ENCODE peak calls at places on chromosomes 12 and 14, in nine cellular contexts. G is type B pancreatic cell; H is Caco-2; R is activated CD8-positive, alpha-beta T cell treated with anti-CD3 and anti-CD28 coated beads for 36 hours; K is cardiac fibroblast; D is IMR-90; N is GM20000; C is H9; P is foreskin fibroblast. W is an unnamed sample.
A peak's percentile ranks its signal among the peaks of the same experiment; 100 is the strongest.

GRCh38 chr14:58805057-58805456 is 167.3 kb downstream of the DACT1 start:
- DNase-seq in H (no peak), D (peak; percentile 4), R (no peak), G (no peak), P (peak; percentile 87), N (no peak), C (no peak), K (peak; percentile 55), W (no peak)

GRCh38 chr12:78931466-78931990 is 67.0 kb downstream of the SYT1 start:
- DNase-seq in H (no peak), R (no peak), C (no peak), N (no peak), G (no peak), D (peak; percentile 7), P (no peak), K (no peak), W (no peak)

GRCh38 chr12:115404761-115405470 is 720.9 kb upstream of the TBX3 start:
- DNase-seq in P (peak; percentile 85), G (no peak), R (no peak), N (no peak), D (peak; percentile 92), C (no peak), K (peak; percentile 83), H (no peak), W (no peak)

GRCh38 chr12:122811777-122812176 is 23.5 kb upstream of the HIP1R start:
- DNase-seq in G (no peak), C (no peak), K (no peak), H (no peak), D (no peak), R (no peak), N (no peak), P (no peak), W (no peak)

GRCh38 chr12:2739832-2740641 is 54.7 kb upstream of the FKBP4 start:
- DNase-seq in R (no peak), G (no peak), N (no peak), K (peak; percentile 62), C (peak; percentile 25), P (peak; percentile 73), D (peak; percentile 34), H (peak; percentile 64), W (no peak)

GRCh38 chr12:117210266-117210918 is 20.1 kb upstream of the FBXO21 start:
- DNase-seq in C (no peak), H (no peak), D (no peak), K (no peak), R (no peak), P (no peak), N (no peak), G (no peak), W (no peak)

GRCh38 chr12:27879708-27880107 is 92.8 kb downstream of the PTHLH start:
- DNase-seq in R (no peak), G (no peak), K (no peak), H (no peak), C (no peak), P (no peak), N (no peak), D (no peak), W (no peak)

GRCh38 chr12:110776410-110776809 is 33.7 kb upstream of the PPP1CC start:
- DNase-seq in C (no peak), N (peak; percentile 78), H (no peak), R (peak; percentile 86), K (no peak), G (no peak), D (no peak), P (no peak), W (no peak)

GRCh38 chr14:61444215-61444768 is 122.9 kb downstream of the PRKCH start:
- DNase-seq in G (no peak), H (no peak), D (no peak), N (peak; percentile 65), K (no peak), R (peak; percentile 93), P (no peak), C (no peak), W (no peak)

GRCh38 chr14:104553166-104554087 is 26.1 kb upstream of the C14orf180 start:
- DNase-seq in D (no peak), C (no peak), P (no peak), N (no peak), G (no peak), R (no peak), K (no peak), H (no peak), W (peak; percentile 10)

GRCh38 chr14:58465425-58465824 is 37.9 kb downstream of the KIAA0586 start:
- DNase-seq in K (peak; percentile 8), P (peak; percentile 30), H (no peak), N (no peak), R (no peak), C (no peak), G (no peak), D (peak; percentile 70), W (no peak)

GRCh38 chr14:87615822-87616679 is 376.9 kb downstream of the GALC start:
- DNase-seq in R (peak; percentile 61), N (peak; percentile 46), C (peak; percentile 73), P (peak; percentile 70), G (peak; percentile 69), D (peak; percentile 19), K (peak; percentile 42), H (peak; percentile 69), W (peak; percentile 75)

GRCh38 chr14:97891515-97891914 is 1094.3 kb downstream of the VRK1 start:
- DNase-seq in P (no peak), H (no peak), R (no peak), D (no peak), C (no peak), N (no peak), K (no peak), G (no peak), W (no peak)

GRCh38 chr14:73633517-73634332 is 11.1 kb upstream of the DNAL1 start:
- DNase-seq in H (peak; percentile 72), R (peak; percentile 74), D (peak; percentile 69), P (peak; percentile 85), K (peak; percentile 83), C (peak; percentile 63), N (peak; percentile 84), G (no peak), W (peak; percentile 56)
- TF ChIP-seq CTCF in H (peak; percentile 86), R (peak; percentile 93), D (peak; percentile 91), P (peak; percentile 76), K (peak; percentile 81), C (peak; percentile 91), N (peak; percentile 72), G (peak; percentile 96), W (peak; percentile 84)

GRCh38 chr12:130780880-130781575 is 58.0 kb downstream of the STX2 start:
- DNase-seq in K (no peak), G (no peak), R (no peak), N (no peak), D (no peak), P (no peak), H (no peak), C (no peak), W (no peak)
- TF ChIP-seq CTCF in K (no peak), G (no peak), R (no peak), N (no peak), D (no peak), P (no peak), H (no peak), C (no peak), W (no peak)

GRCh38 chr12:91841786-91842185 is 303.9 kb downstream of the BTG1 start:
- DNase-seq in P (no peak), C (no peak), N (no peak), H (no peak), K (no peak), D (no peak), G (no peak), R (no peak), W (no peak)

GRCh38 chr12:91846466-91847055 is 299.1 kb downstream of the BTG1 start:
- DNase-seq in H (no peak), R (no peak), P (peak; percentile 15), C (no peak), N (no peak), D (peak; percentile 3), K (peak; percentile 17), G (no peak), W (no peak)

GRCh38 chr12:91845365-91845764 is 300.3 kb downstream of the BTG1 start:
- DNase-seq in C (no peak), G (no peak), H (no peak), P (no peak), R (no peak), D (no peak), N (no peak), K (no peak), W (no peak)
- TF ChIP-seq CTCF in C (no peak), G (no peak), H (no peak), P (no peak), R (no peak), D (no peak), N (no peak), K (no peak), W (no peak)

GRCh38 chr12:32024884-32025599 is 65.8 kb downstream of the RESF1 start:
- DNase-seq in K (no peak), R (no peak), D (no peak), C (no peak), G (no peak), P (no peak), H (no peak), N (no peak), W (no peak)

GRCh38 chr12:32030151-32030550 is 70.9 kb downstream of the RESF1 start:
- DNase-seq in G (no peak), C (no peak), D (no peak), N (no peak), K (no peak), P (no peak), H (no peak), R (no peak), W (no peak)

GRCh38 chr12:32021346-32021773 is 62.1 kb downstream of the RESF1 start:
- DNase-seq in R (no peak), P (no peak), N (no peak), K (no peak), C (no peak), G (no peak), H (no peak), D (no peak), W (no peak)

GRCh38 chr12:32027684-32028355 is 68.6 kb downstream of the RESF1 start:
- DNase-seq in D (no peak), H (no peak), G (no peak), C (no peak), N (no peak), P (no peak), R (no peak), K (no peak), W (no peak)

GRCh38 chr12:32025906-32026305 is 66.7 kb downstream of the RESF1 start:
- DNase-seq in P (no peak), R (peak; percentile 85), K (no peak), H (no peak), N (peak; percentile 24), G (no peak), C (no peak), D (no peak), W (no peak)
- TF ChIP-seq CTCF in P (no peak), R (no peak), K (no peak), H (no peak), N (no peak), G (no peak), C (no peak), D (no peak), W (no peak)

GRCh38 chr14:71208702-71209357 is 301.6 kb downstream of the PCNX1 start:
- DNase-seq in C (no peak), N (no peak), H (no peak), P (no peak), K (no peak), G (no peak), D (no peak), R (peak; percentile 9), W (no peak)
- TF ChIP-seq CTCF in C (peak; percentile 57), N (no peak), H (peak; percentile 15), P (no peak), K (no peak), G (peak; percentile 42), D (peak; percentile 3), R (no peak), W (peak; percentile 28)

GRCh38 chr12:89525824-89526770 is at the start of gene POC1B:
- DNase-seq in D (peak; percentile 77), G (peak; percentile 83), N (peak; percentile 84), C (peak; percentile 92), K (peak; percentile 79), H (peak; percentile 89), R (peak; percentile 83), P (peak; percentile 86), W (peak; percentile 88)
- TF ChIP-seq CTCF in D (no peak), G (no peak), N (no peak), C (no peak), K (no peak), H (no peak), R (no peak), P (no peak), W (no peak)

W was measured in glutamatergic neuron.